ENCODE peak calls at places on chromosomes 7 and 10, in five cellular contexts. Y is left cardiac atrium; W is stimulated activated CD8-positive, alpha-beta memory T cell treated with anti-CD3 and anti-CD28 coated beads, Interleukin-4, amount 100 ng/mL, for 24 hours; L is memory B cell; J is cardiac fibroblast. Z is an unnamed sample.

GRCh38 chr7:113768256-113768847 is 150.5 kb downstream of the PPP1R3A start:
- DNase-seq in L (no peak), Y (no peak), J (no peak), W (no peak), Z (no peak)

GRCh38 chr10:72126184-72126871 is 38.0 kb upstream of the SPOCK2 start:
- DNase-seq in L (no peak), Y (no peak), J (peak), W (no peak), Z (no peak)

GRCh38 chr10:37520488-37520887 is 336.9 kb downstream of the ZNF248 start:
- DNase-seq in Y (no peak), W (no peak), L (no peak), J (no peak), Z (no peak)

GRCh38 chr10:76411719-76412435 is 980.5 kb downstream of the LRMDA start:
- DNase-seq in W (no peak), J (peak), Y (peak), L (no peak), Z (no peak)

GRCh38 chr7:45130910-45131309 is 19.4 kb upstream of the TBRG4 start:
- DNase-seq in J (no peak), L (no peak), Y (no peak), W (no peak), Z (no peak)

GRCh38 chr10:133528845-133529575 is 1.8 kb downstream of the CYP2E1 start:
- DNase-seq in W (no peak), J (peak), L (no peak), Y (no peak), Z (no peak)

GRCh38 chr10:128124813-128125403 is 1.3 kb downstream of the MKI67 start:
- DNase-seq in W (no peak), L (no peak), J (no peak), Y (no peak), Z (no peak)

GRCh38 chr10:123614888-123615287 is 51.3 kb upstream of the GPR26 start:
- DNase-seq in W (peak), L (peak), Y (peak), J (peak), Z (no peak)

GRCh38 chr7:835491-836401 is 3.5 kb downstream of the SUN1 start:
- DNase-seq in J (no peak), Y (peak), W (no peak), L (no peak), Z (no peak)

GRCh38 chr7:98321301-98321700 is 39.8 kb downstream of the BRI3 start:
- DNase-seq in L (no peak), W (no peak), Y (no peak), J (no peak), Z (no peak)

GRCh38 chr7:66505531-66506451 is 122.9 kb upstream of the KCTD7 start:
- DNase-seq in Y (peak), W (peak), L (no peak), J (no peak), Z (no peak)

GRCh38 chr7:142632291-142633134 is 116.8 kb upstream of the PRSS1 start:
- DNase-seq in Y (peak), J (peak), L (peak), W (no peak), Z (peak)